ENCODE peak calls at places on chromosomes 7 and 10, in seven cellular contexts. U is ovary, K is fibroblast of lung, C is hepatocyte, S is colonic mucosa, G is IMR-90, E is adrenal gland. F is an unnamed sample.

GRCh38 chr7:31938650-31939049 is 131.6 kb downstream of the PDE1C start:
- DNase-seq in U (no peak), K (no peak), C (no peak), S (no peak), G (peak; percentile 45), E (no peak), F (peak; percentile 20)

GRCh38 chr10:30999084-30999712 is 32.5 kb downstream of the ZNF438 start:
- DNase-seq in U (no peak), K (peak; percentile 77), C (peak; percentile 43), S (no peak), G (peak; percentile 77), E (peak; percentile 40), F (peak; percentile 27)

GRCh38 chr10:15433850-15434537 is 62.9 kb upstream of the FAM171A1 start:
- DNase-seq in U (no peak), K (peak; percentile 68), C (peak; percentile 81), S (peak; percentile 47), G (peak; percentile 46), E (peak; percentile 54), F (peak; percentile 45)

GRCh38 chr7:75804004-75804403 is 9.6 kb downstream of the CCL24 start:
- DNase-seq in U (no peak), K (no peak), C (no peak), S (no peak), G (no peak), E (no peak), F (no peak)

GRCh38 chr10:125162181-125162906 is 2.0 kb upstream of the CTBP2 start:
- DNase-seq in U (peak; percentile 47), K (no peak), C (peak; percentile 56), S (peak; percentile 58), G (no peak), E (peak; percentile 23), F (no peak)

GRCh38 chr10:118730699-118731456 is 23.9 kb downstream of the CACUL1 start:
- DNase-seq in U (no peak), K (no peak), C (peak; percentile 32), S (peak; percentile 55), G (no peak), E (no peak), F (no peak)

GRCh38 chr10:126373982-126374381 is 14.3 kb downstream of the ADAM12 start:
- DNase-seq in U (no peak), K (peak; percentile 26), C (no peak), S (no peak), G (peak; percentile 66), E (no peak), F (peak; percentile 49)

GRCh38 chr7:127715901-127716300 is 63.9 kb downstream of the SND1 start:
- DNase-seq in U (no peak), K (no peak), C (no peak), S (no peak), G (no peak), E (no peak), F (no peak)

GRCh38 chr10:118844731-118845573 is 90.2 kb upstream of the CACUL1 start:
- DNase-seq in U (no peak), K (no peak), C (no peak), S (no peak), G (no peak), E (no peak), F (no peak)

GRCh38 chr7:2757904-2758672 is 70.1 kb downstream of the AMZ1 start:
- DNase-seq in U (no peak), K (peak; percentile 99), C (peak; percentile 90), S (peak; percentile 45), G (peak; percentile 99), E (peak; percentile 77), F (peak; percentile 98)

GRCh38 chr10:14056545-14057332 is 274.0 kb downstream of the FRMD4A start:
- DNase-seq in U (no peak), K (peak; percentile 76), C (peak; percentile 23), S (no peak), G (peak; percentile 97), E (no peak), F (peak; percentile 92)

GRCh38 chr7:119175916-119176627 is 951.6 kb downstream of the ANKRD7 start:
- DNase-seq in U (no peak), K (peak; percentile 82), C (peak; percentile 90), S (peak; percentile 51), G (peak; percentile 42), E (peak; percentile 47), F (peak; percentile 65)

GRCh38 chr7:26777383-26777782 is 87.0 kb downstream of the SKAP2 start:
- DNase-seq in U (no peak), K (peak; percentile 17), C (no peak), S (no peak), G (no peak), E (no peak), F (no peak)

GRCh38 chr10:99382181-99382580 is 48.2 kb downstream of the GOT1 start:
- DNase-seq in U (no peak), K (no peak), C (no peak), S (no peak), G (no peak), E (no peak), F (no peak)

GRCh38 chr10:86203162-86203905 is 163.3 kb downstream of the GRID1 start:
- DNase-seq in U (no peak), K (no peak), C (peak; percentile 80), S (no peak), G (peak; percentile 10), E (no peak), F (peak; percentile 9)

GRCh38 chr10:96509017-96509641 is 4.6 kb downstream of the TLL2 start:
- DNase-seq in U (no peak), K (no peak), C (no peak), S (no peak), G (peak; percentile 78), E (no peak), F (peak; percentile 94)

GRCh38 chr10:124731551-124731950 is 12.6 kb downstream of the FAM53B start:
- DNase-seq in U (peak; percentile 17), K (no peak), C (no peak), S (peak; percentile 22), G (no peak), E (peak; percentile 19), F (no peak)

GRCh38 chr7:100604976-100605911 is 3.1 kb downstream of the PCOLCE start:
- DNase-seq in U (peak; percentile 71), K (no peak), C (peak; percentile 73), S (peak; percentile 68), G (no peak), E (peak; percentile 75), F (no peak)

GRCh38 chr10:97479939-97480338 is 18.3 kb downstream of the MMS19 start:
- DNase-seq in U (no peak), K (no peak), C (no peak), S (no peak), G (no peak), E (peak; percentile 14), F (no peak)

DNA sequence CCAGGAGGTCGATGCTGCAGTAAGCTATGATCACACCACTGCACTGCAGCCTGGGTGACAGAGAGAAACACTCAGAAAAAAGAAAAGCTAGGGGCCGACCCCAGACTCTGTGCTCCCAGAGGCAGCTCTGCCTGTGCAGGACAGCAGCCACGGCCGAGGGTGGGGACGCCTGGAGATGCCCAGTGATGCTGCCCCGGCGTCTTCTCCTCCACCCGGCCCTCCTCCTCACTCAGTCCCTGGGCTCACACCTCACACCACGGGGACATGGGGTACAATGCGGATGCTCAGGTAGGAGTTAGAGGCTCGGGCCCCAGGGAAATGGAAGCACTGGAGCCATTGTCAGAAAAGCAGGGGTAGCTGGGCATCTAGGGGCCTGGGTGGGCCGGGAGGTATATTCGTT is 46.3 kb upstream of the ELFN1 start:
- DNase-seq in U (no peak), K (no peak), C (no peak), S (no peak), G (no peak), E (no peak), F (no peak)
- H3K27ac ChIP-seq in U (no peak overlapping the region), K (no peak overlapping the region), C (no peak overlapping the region), S (no peak overlapping the region), G (no peak overlapping the region), E (no peak overlapping the region), F (no peak overlapping the region)

GRCh38 chr7:115475774-115476407 is 554.0 kb downstream of the MDFIC start:
- DNase-seq in U (no peak), K (no peak), C (peak; percentile 44), S (peak; percentile 23), G (no peak), E (no peak), F (no peak)
- H3K4me3 ChIP-seq in U (no peak overlapping the region), K (no peak overlapping the region), C (no peak overlapping the region), S (no peak overlapping the region), G (no peak overlapping the region), E (no peak overlapping the region), F (no peak overlapping the region)

DNA sequence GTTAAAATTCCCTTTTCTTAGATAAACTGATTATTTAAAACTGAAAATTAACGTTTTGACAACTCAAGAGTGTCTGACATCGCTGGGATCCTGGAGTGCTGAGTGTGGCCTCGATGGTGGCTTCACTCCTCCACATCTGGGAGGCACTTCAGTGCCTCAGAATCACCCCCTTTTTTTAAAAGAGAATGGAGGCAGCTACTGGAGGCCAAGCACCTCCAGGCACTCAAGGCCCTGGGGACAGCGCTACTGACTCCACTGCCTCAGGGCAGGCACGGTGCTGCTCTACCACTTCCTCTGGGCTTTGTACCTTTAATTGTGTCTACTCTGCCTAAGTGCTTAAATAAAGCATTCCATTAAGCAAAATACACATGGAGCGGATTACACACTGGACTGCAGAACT is 27.2 kb upstream of the NCAPG2 start:
- DNase-seq in U (no peak), K (no peak), C (no peak), S (no peak), G (no peak), E (no peak), F (no peak)
- TF ChIP-seq CTCF in U (no peak), K (no peak), C (no peak), S (no peak), G (no peak), E (no peak), F (no peak)

DNA sequence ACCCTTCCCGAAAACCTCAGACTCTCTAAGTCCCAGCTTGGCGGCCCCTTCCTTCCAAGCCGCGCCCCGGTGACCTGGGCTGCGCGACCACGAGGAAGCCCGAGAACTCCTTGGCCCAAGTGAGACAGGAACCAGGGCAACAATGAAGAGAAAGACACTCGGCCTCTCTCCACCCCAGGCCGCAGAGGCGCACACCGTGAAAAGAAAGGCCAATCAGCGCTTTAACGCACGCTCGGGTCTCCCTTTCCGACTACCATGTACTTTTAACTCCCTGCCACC is 166.4 kb upstream of the PPP1R3A start:
- DNase-seq in U (no peak), K (no peak), C (no peak), S (no peak), G (no peak), E (no peak), F (no peak)
- H3K27ac ChIP-seq in U (peak overlapping the region; percentile 77), K (peak overlapping the region; percentile 43), C (peak overlapping the region; percentile 97), S (peak overlapping the region; percentile 91), G (no peak overlapping the region), E (peak overlapping the region; percentile 82), F (peak overlapping the region; percentile 18)